ENCODE peak calls at places on chromosomes 6 and 20, in seven cellular contexts. D, B, U, I, K, N and Z are unnamed samples. For H3K4me1, the result is how much of the 10 kb centered on the place peaks cover.

GRCh38 chr6:53119349-53119748 is 29.3 kb downstream of the GCM1 start:
- DNase-seq in K (no peak), B (no peak), U (no peak), I (no peak), D (no peak), N (no peak), Z (no peak)

GRCh38 chr6:117829594-117830319 is 77.3 kb upstream of the SLC35F1 start:
- DNase-seq in D (peak), K (no peak), U (no peak), N (no peak), B (no peak), I (peak), Z (no peak)

GRCh38 chr20:37804584-37805566 is 98.1 kb upstream of the VSTM2L start:
- DNase-seq in D (no peak), I (no peak), U (no peak), B (peak), K (no peak), N (peak), Z (peak)

GRCh38 chr20:57088436-57088835 is 178.0 kb downstream of the BMP7 start:
- DNase-seq in D (no peak), N (no peak), B (no peak), K (no peak), U (no peak), I (no peak), Z (no peak)

GRCh38 chr6:39189915-39190544 is 39.2 kb downstream of the KCNK5 start:
- DNase-seq in N (peak), D (peak), B (no peak), U (peak), K (no peak), I (peak), Z (no peak)

GRCh38 chr6:167760979-167761793 is 65.5 kb upstream of the AFDN start:
- DNase-seq in N (no peak), U (peak), D (no peak), I (peak), K (peak), B (no peak), Z (peak)

GRCh38 chr6:89257346-89257745 is 40.2 kb upstream of the GABRR1 start:
- DNase-seq in N (no peak), B (no peak), D (no peak), K (no peak), U (no peak), I (no peak), Z (no peak)

GRCh38 chr6:7542878-7543394 is 1.5 kb downstream of the DSP start:
- DNase-seq in U (peak), D (peak), I (peak), B (no peak), N (peak), K (peak), Z (no peak)

GRCh38 chr6:110708295-110708965 is 106.8 kb downstream of the CDK19 start:
- DNase-seq in D (no peak), N (no peak), K (no peak), I (peak), U (no peak), B (no peak), Z (no peak)

GRCh38 chr6:153484056-153484455 is 353.0 kb upstream of the RGS17 start:
- DNase-seq in N (no peak), D (no peak), K (no peak), I (no peak), B (no peak), U (no peak), Z (no peak)

GRCh38 chr20:31713312-31714049 is 9.2 kb downstream of the BCL2L1 start:
- DNase-seq in N (peak), D (no peak), I (peak), B (no peak), K (peak), U (peak), Z (peak)

GRCh38 chr6:136991614-136992013 is 53.2 kb downstream of the IL20RA start:
- DNase-seq in B (no peak), D (no peak), I (no peak), N (no peak), K (no peak), U (no peak), Z (no peak)

GRCh38 chr6:165967768-165968408 is 199.8 kb downstream of the TBXT start:
- DNase-seq in U (no peak), D (no peak), N (no peak), I (peak), B (no peak), K (no peak), Z (no peak)

GRCh38 chr20:62350098-62350628 is 16.9 kb downstream of the LAMA5 start:
- DNase-seq in U (peak), D (no peak), B (no peak), N (peak), I (no peak), K (no peak), Z (no peak)

GRCh38 chr6:70225052-70225451 is 77.8 kb downstream of the COL9A1 start:
- DNase-seq in I (no peak), B (no peak), N (no peak), K (no peak), D (no peak), U (no peak), Z (no peak)
- TF ChIP-seq POLR2A in I (no peak), B (no peak), N (no peak), K (no peak), D (no peak), U (no peak), Z (no peak)

GRCh38 chr6:20207096-20207454 is 5.2 kb downstream of the MBOAT1 start:
- DNase-seq in N (no peak), U (no peak), K (no peak), B (no peak), D (no peak), I (no peak), Z (no peak)
- H3K4me1 ChIP-seq in N (half or more), U (under half), K (under half), B (under half), D (under half), I (under half), Z (under half)

GRCh38 chr6:71190809-71191208 is 97.8 kb upstream of the OGFRL1 start:
- DNase-seq in I (peak), B (no peak), U (no peak), N (no peak), K (no peak), D (no peak), Z (no peak)
- TF ChIP-seq CTCF in I (peak), B (peak), U (no peak), N (no peak), K (peak), D (no peak), Z (peak)

GRCh38 chr6:127205031-127205430 is 61.6 kb upstream of the RNF146 start:
- DNase-seq in D (no peak), I (peak), K (no peak), B (no peak), U (no peak), N (no peak), Z (no peak)
- TF ChIP-seq POLR2A in D (no peak), I (no peak), K (no peak), B (no peak), U (no peak), N (no peak), Z (no peak)